ENCODE peak calls at places on chromosomes 11 and 22, in four cellular contexts. Z is cardiac muscle cell, V is GM12865, P is endothelial cell. N is an unnamed sample.

GRCh38 chr11:10325398-10326079 is 20.7 kb downstream of the ADM start:
- DNase-seq in Z (peak), V (no peak), P (no peak), N (peak)

GRCh38 chr11:74272276-74272675 is 39.2 kb downstream of the P4HA3 start:
- DNase-seq in Z (no peak), V (no peak), P (no peak), N (no peak)

GRCh38 chr11:65776710-65777141 is 4.0 kb downstream of the AP5B1 start:
- DNase-seq in Z (no peak), V (no peak), P (no peak), N (no peak)

GRCh38 chr11:118607401-118608267 is at the start of gene PHLDB1:
- DNase-seq in Z (peak), V (peak), P (peak), N (peak)

GRCh38 chr22:30538280-30538679 is 8.3 kb downstream of the SEC14L6 start:
- DNase-seq in Z (peak), V (no peak), P (no peak), N (peak)

GRCh38 chr22:37571258-37571991 is 8.5 kb downstream of the LGALS2 start:
- DNase-seq in Z (no peak), V (no peak), P (no peak), N (no peak)

GRCh38 chr22:39808087-39808486 is 85.5 kb downstream of the ENTHD1 start:
- DNase-seq in Z (peak), V (peak), P (no peak), N (peak)

GRCh38 chr22:29003975-29004646 is 57.5 kb downstream of the C22orf31 start:
- DNase-seq in Z (no peak), V (no peak), P (peak), N (no peak)

GRCh38 chr22:47014946-47015345 is 252.5 kb downstream of the TBC1D22A start:
- DNase-seq in Z (no peak), V (no peak), P (no peak), N (no peak)

GRCh38 chr22:47826016-47826415 is 1063.6 kb downstream of the TBC1D22A start:
- DNase-seq in Z (no peak), V (no peak), P (no peak), N (no peak)

GRCh38 chr22:20201837-20202392 is 51.1 kb upstream of the CCDC188 start:
- DNase-seq in Z (no peak), V (no peak), P (no peak), N (no peak)

GRCh38 chr11:848988-849824 is 6.6 kb downstream of the TSPAN4 start:
- DNase-seq in Z (no peak), V (no peak), P (peak), N (no peak)

GRCh38 chr11:17585911-17586695 is 39.0 kb downstream of the OTOG start:
- DNase-seq in Z (no peak), V (no peak), P (no peak), N (no peak)

GRCh38 chr11:100525635-100526034 is 161.5 kb upstream of the ARHGAP42 start:
- DNase-seq in Z (no peak), V (peak), P (peak), N (no peak)

GRCh38 chr22:37186228-37186996 is 1.6 kb downstream of the C1QTNF6 start:
- DNase-seq in Z (peak), V (peak), P (peak), N (peak)

GRCh38 chr11:119155733-119156492 is 7.1 kb downstream of the ABCG4 start:
- DNase-seq in Z (no peak), V (peak), P (peak), N (no peak)

GRCh38 chr22:37930270-37930951 is 23.0 kb downstream of the C22orf23 start:
- DNase-seq in Z (peak), V (peak), P (no peak), N (peak)

GRCh38 chr11:59053387-59053786 is 32.7 kb upstream of the GLYATL1B start:
- DNase-seq in Z (peak), V (peak), P (peak), N (peak)

GRCh38 chr11:118870396-118871343 is 13.0 kb upstream of the CXCR5 start:
- DNase-seq in Z (peak), V (peak), P (no peak), N (no peak)

DNA sequence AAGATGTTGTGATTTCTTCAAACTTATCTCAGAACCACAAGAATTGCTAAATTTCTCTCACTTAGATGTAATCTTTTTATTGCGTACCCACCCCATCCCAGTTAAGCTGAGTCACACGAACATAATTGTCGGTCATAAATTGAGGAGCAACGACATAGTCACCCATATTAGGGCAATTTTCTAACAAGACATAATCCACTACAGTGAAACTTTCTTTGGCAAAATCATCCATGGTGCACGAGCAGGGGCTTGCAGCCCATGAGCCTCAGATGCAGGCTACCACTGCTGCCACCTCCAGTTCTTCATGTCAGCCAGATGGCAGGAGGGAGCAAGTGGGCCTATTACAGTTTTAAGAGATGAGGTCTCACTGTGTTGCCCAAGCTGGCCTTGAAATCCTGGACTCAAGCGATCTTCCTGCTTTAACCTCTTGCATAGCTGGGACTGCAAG is 70.3 kb upstream of the GRK2 start:
- DNase-seq in Z (peak), V (no peak), P (no peak), N (peak)
- TF ChIP-seq CTCF in Z (no peak), V (no peak), P (no peak), N (no peak)

DNA sequence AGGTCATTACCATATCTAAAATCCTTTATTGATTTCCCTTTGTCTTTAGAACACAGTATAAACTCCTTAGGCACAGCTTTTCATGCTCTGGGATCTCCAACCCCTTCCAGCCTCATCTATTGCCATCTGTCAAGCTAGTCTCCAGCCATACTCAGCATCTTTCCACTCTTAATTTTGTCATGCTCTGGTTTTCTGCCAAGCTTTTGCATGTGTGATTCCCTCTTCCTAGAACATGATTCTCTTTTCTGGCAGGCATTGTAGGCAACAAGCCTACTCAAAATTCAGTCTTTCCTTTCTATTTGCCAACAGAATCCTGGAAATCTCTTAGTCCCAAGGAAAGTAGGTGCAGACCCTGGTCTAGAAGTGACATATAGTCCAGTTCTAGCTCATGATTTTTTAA is 35.5 kb upstream of the SLC6A5 start:
- DNase-seq in Z (no peak), V (no peak), P (no peak), N (no peak)
- TF ChIP-seq CTCF in Z (no peak), V (no peak), P (no peak), N (no peak)

DNA sequence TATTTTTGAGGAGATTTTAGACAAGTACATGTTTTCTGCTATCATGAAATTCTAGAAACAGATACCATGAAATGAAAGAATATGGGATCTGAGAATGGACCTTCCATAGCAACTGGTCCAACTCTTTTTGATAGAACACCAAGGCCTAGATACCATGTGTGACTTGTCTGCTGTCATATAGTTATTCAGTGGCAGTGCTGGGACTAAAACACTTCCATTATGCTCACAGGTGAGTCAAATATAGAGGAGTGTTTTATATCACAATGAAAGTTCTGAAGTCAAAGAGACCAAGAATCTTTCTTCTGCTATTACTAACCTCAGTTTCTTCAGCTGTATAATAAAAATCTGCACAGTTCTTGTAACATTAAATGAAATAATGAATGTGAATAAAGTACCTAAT is 276.9 kb downstream of the DCDC1 start:
- DNase-seq in Z (no peak), V (no peak), P (no peak), N (no peak)
- TF ChIP-seq CTCF in Z (no peak), V (no peak), P (no peak), N (no peak)

DNA sequence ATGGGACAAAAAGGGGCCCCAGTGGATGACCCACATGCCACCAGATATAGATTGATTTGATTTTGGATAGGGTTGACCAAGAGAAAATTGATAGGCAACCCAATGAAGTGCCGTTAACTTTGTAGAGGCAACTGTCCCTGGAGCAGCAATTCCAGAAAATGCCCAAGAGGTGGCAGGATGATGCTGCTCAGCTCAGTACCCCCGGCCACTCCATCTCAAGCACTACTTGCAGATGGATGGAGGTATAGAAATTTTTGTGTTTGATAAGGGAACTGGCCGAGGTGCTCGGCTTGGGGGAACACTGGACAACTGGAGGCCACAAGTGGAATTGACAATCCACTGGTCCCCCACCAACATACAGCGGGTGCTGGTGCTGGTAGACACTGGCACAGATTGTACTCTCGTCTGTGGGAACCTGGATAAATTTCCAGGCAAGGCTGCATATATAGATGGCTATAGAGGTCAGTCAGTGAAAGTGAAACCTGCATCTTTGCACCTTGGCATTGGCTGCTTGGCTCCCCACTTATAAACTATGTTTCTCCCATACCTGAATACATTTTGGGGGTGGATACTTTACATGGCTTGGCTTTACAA is 86.3 kb downstream of the CCDC83 start:
- DNase-seq in Z (peak), V (peak), P (peak), N (peak)
- TF ChIP-seq CTCF in Z (peak), V (peak), P (peak), N (peak)

GRCh38 chr11:44928144-44928543 is 22.5 kb downstream of the TP53I11 start:
- DNase-seq in Z (no peak), V (no peak), P (no peak), N (no peak)
- TF ChIP-seq CTCF in Z (no peak), V (no peak), P (no peak), N (no peak)

GRCh38 chr11:56948991-56949390 is 39.7 kb upstream of the OR5AK2 start:
- DNase-seq in Z (no peak), V (no peak), P (no peak), N (no peak)

DNA sequence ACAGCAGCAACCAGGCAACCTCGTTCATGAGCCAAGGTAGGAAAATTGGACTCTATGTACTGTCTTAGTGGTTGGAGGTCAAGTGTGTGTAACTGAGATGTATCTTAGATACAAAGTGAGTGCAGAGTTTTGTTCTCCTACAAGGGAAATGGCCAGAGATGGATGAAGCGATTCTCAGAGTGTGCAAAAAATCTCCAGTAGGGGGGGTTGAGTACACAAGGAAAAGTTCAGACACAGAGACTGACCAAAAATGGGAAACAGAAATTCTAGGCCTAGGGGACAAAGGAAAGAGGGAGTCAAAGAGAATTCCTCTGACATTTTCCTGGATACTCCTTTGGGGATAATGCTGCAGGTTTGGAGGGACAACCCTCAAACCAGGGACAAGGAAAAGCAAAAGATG is 38.2 kb upstream of the OR5AK2 start:
- DNase-seq in Z (no peak), V (no peak), P (peak), N (no peak)
- TF ChIP-seq CTCF in Z (no peak), V (no peak), P (peak), N (no peak)

GRCh38 chr11:69644071-69644961 is 3.4 kb downstream of the CCND1 start:
- DNase-seq in Z (peak), V (no peak), P (no peak), N (peak)
- TF ChIP-seq CTCF in Z (peak), V (no peak), P (no peak), N (peak)

DNA sequence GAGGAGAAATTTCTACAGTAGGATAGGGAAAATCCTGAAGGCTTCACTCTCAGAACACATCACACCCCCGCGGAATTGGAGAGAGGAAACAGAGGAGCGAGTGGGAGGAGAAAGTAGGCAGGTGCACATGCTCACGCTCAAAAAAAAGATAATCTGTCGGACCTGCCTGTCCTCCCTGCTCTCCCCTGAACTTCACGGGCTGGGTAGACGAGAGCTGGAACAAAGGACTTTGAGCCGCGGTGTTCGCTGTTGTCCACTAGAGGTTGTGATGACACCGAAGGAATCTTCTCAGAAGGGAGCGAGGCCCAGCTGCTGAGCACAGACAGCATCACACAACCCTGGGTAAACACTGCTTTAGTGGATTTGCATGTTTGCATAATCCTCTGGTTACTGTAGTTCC is 5.0 kb downstream of the SEZ6L start:
- DNase-seq in Z (no peak), V (no peak), P (peak), N (peak)
- TF ChIP-seq CTCF in Z (no peak), V (no peak), P (peak), N (peak)

DNA sequence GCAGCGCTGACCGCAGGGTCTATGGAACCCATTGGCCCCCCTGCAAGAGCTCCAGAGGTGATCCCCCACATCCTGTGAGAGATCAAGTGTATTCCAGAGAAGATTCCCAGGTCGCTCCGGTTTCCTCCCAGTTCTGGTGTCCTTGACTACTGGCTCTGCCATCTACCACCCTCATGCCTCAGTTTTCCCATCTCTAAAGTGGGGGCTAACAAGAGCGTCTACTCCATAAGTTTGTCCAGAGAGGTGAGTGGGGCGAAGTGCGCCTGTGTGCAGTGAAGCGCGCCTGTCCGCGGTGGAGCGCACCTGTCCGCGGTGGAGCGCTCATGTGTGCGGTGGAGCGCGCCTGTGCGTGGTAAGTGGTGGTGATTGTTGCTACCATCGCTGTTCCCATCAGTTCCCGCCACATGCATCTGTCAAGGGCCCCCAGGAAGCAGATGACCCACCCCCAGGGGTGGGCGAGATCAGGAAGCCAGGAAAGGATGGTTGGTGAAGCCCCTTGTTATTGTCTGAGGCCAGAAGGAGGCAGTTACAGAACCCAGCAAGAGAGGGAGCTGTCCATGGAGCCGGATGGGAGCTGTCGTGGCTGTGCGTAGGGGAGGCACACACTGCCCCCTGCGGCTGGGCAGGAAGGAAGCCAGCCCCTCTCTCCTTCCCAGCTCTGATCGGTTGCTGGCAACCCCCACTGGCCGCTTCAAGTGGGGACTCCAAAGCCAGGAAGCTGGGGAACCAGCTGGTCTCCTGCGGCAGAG is 73.2 kb upstream of the FGF3 start:
- DNase-seq in Z (no peak), V (no peak), P (peak), N (no peak)
- TF ChIP-seq CTCF in Z (peak), V (no peak), P (no peak), N (peak)

GRCh38 chr22:45651931-45652528 is 19.6 kb upstream of the ATXN10 start:
- DNase-seq in Z (no peak), V (no peak), P (no peak), N (no peak)
- TF ChIP-seq CTCF in Z (no peak), V (no peak), P (no peak), N (no peak)

N was measured in HFFc6.